ENCODE peak calls at places on chromosomes 4 and X, in nine cellular contexts. H, N, G, J, S, U, E, Z and Q are unnamed samples.

GRCh38 chr4:39664828-39665731 is 26.4 kb upstream of the SMIM14 start:
- DNase-seq in H (no peak), N (no peak), G (no peak), J (peak), S (peak), U (no peak), E (peak), Z (peak), Q (no peak)

GRCh38 chr4:145536044-145536443 is 54.4 kb downstream of the SMAD1 start:
- DNase-seq in H (no peak), N (no peak), G (no peak), J (no peak), S (no peak), U (no peak), E (no peak), Z (no peak), Q (no peak)

GRCh38 chrX:154488336-154489075 is 1.9 kb downstream of the SLC10A3 start:
- DNase-seq in H (no peak), N (no peak), G (no peak), J (no peak), S (no peak), U (no peak), E (no peak), Z (no peak), Q (no peak)

GRCh38 chrX:68685722-68686683 is 38.5 kb downstream of the STARD8 start:
- DNase-seq in H (peak), N (no peak), G (peak), J (peak), S (peak), U (peak), E (peak), Z (peak), Q (no peak)

GRCh38 chr4:54543088-54543795 is 114.5 kb upstream of the KIT start:
- DNase-seq in H (no peak), N (no peak), G (no peak), J (peak), S (peak), U (no peak), E (peak), Z (peak), Q (no peak)

GRCh38 chrX:52923781-52924241 is 26.7 kb downstream of the FAM156B start:
- DNase-seq in H (no peak), N (peak), G (peak), J (peak), S (peak), U (no peak), E (peak), Z (peak), Q (no peak)

GRCh38 chr4:174467107-174467506 is 55.2 kb downstream of the HPGD start:
- DNase-seq in H (no peak), N (no peak), G (no peak), J (peak), S (no peak), U (no peak), E (no peak), Z (no peak), Q (no peak)

GRCh38 chrX:793216-793770 is 162.7 kb downstream of the SHOX start:
- DNase-seq in H (no peak), N (no peak), G (no peak), J (no peak), S (no peak), U (no peak), E (no peak), Z (no peak), Q (no peak)